ENCODE peak calls at places on chromosomes 2 and 18, in nine cellular contexts. L is gastrocnemius medialis; J is heart right ventricle; F is right lobe of liver; X is PC-9; B is effector memory CD4-positive, alpha-beta T cell; K is PC-3; Z is psoas muscle; C is sigmoid colon. O is an unnamed sample. For H3K4me1, the result is how much of the 10 kb centered on the place peaks cover.

GRCh38 chr2:27174638-27175037 is 25.8 kb downstream of the TCF23 start:
- DNase-seq in K (no peak), J (no peak), X (no peak), B (no peak), C (no peak), Z (no peak), L (no peak), F (no peak), O (no peak)

GRCh38 chr18:56235773-56236115 is 402.6 kb downstream of the TXNL1 start:
- DNase-seq in B (no peak), K (no peak), X (no peak), L (no peak), C (no peak), J (no peak), F (no peak), Z (no peak), O (no peak)

GRCh38 chr2:190340369-190340768 is 3.0 kb upstream of the INPP1 start:
- DNase-seq in J (no peak), K (peak), C (no peak), L (no peak), F (no peak), X (no peak), B (no peak), Z (no peak), O (no peak)

GRCh38 chr2:58633576-58634365 is 392.6 kb upstream of the FANCL start:
- DNase-seq in Z (no peak), X (peak), F (no peak), B (no peak), L (no peak), J (no peak), K (peak), C (no peak), O (no peak)

GRCh38 chr2:107132746-107133145 is 246.8 kb upstream of the ST6GAL2 start:
- DNase-seq in C (no peak), J (no peak), K (no peak), L (no peak), Z (no peak), X (no peak), F (no peak), B (no peak), O (no peak)

GRCh38 chr2:237309011-237309410 is 105.0 kb downstream of the COL6A3 start:
- DNase-seq in F (no peak), C (no peak), X (no peak), Z (no peak), J (no peak), K (no peak), B (no peak), L (peak), O (no peak)

GRCh38 chr2:112938904-112939303 is 27.9 kb downstream of the IL37 start:
- DNase-seq in C (no peak), L (no peak), B (peak), X (peak), F (no peak), Z (no peak), K (peak), J (no peak), O (no peak)

GRCh38 chr2:190882831-190883582 is 2.4 kb downstream of the GLS start:
- DNase-seq in K (peak), L (no peak), J (no peak), C (no peak), Z (no peak), B (no peak), F (no peak), X (no peak), O (no peak)

GRCh38 chr2:149652520-149652919 is 64.9 kb upstream of the MMADHC start:
- DNase-seq in X (no peak), Z (no peak), K (no peak), B (no peak), J (no peak), L (no peak), C (no peak), F (no peak), O (no peak)

GRCh38 chr2:145108385-145108784 is 588.5 kb upstream of the ZEB2 start:
- DNase-seq in Z (no peak), X (no peak), J (no peak), B (no peak), K (no peak), F (no peak), C (no peak), L (no peak), O (no peak)

GRCh38 chr2:162221064-162221463 is 22.2 kb downstream of the FAP start:
- DNase-seq in C (peak), Z (peak), L (peak), X (no peak), B (peak), J (peak), F (peak), K (peak), O (peak)

GRCh38 chr2:109427661-109428091 is 186.1 kb downstream of the SEPTIN10 start:
- DNase-seq in C (peak), F (no peak), B (no peak), K (no peak), J (no peak), L (no peak), Z (no peak), X (no peak), O (no peak)

GRCh38 chr18:36653141-36653869 is 175.5 kb downstream of the TPGS2 start:
- DNase-seq in K (no peak), J (no peak), C (no peak), L (no peak), B (no peak), Z (no peak), F (no peak), X (no peak), O (no peak)

DNA sequence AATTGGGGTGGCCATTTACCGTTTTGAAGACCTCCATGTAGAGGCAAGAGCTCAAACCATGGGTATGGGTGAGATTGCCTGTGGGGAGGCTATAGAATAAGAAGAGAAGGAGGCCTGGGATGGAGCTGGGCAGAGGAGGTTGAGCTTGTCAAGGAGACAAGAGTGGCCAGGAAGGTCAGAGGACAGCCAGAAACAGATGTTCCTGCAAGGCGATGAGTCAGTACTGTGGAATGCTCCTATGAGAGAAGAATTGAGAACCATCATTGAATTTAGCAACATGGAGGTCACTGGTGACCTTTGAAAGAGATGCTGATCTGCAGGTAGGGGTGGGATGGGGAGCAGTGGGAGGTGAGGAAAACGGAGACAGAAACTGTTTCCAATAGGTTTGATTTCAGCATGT is 3.5 kb downstream of the ACSL3 start:
- DNase-seq in K (peak), Z (no peak), J (peak), F (no peak), B (no peak), X (peak), L (no peak), C (no peak), O (no peak)
- H3K4me3 ChIP-seq in K (peak), Z (peak), J (no peak), F (no peak), B (no peak), X (peak), L (no peak), C (no peak), O (no peak)

DNA sequence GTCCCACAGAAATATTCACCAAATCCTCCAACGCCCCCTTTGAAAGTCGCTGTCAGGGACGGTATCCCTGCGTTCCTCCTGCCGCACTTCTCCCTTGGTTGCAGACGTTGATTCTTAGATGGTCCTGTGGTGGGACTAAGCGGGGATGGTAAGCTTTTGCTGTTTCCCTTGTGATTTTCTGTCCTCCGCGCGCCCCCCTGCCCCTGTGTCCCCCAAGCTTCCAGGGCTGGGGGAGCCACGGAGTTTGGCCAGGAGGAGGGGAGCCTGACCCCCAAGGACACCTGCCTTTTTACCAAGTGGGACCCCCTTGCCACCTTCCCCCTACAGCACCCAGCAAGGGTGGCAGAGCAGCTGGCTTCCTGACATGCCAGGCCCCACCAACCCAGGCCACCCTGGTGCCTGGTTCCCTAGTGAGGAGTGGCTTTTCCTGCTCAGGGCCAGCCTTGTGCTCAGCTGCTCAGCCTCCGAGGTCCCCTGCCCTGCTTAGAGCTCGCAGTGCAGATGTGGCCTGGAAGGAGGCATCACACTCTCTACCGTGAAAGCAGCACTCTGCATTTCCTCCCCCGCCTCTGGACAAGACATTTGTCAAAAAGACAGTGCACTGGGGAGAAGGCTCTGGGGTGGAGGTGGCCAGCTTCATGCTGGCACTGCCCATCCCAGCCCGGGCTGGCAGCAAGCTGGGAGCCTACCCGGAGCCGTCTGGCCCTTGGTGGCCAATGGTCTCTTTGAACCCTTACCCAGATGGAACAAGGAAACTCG is 49.4 kb downstream of the TWIST2 start:
- DNase-seq in Z (no peak), L (no peak), J (no peak), X (no peak), B (no peak), F (peak), K (no peak), C (peak), O (no peak)
- H3K4me1 ChIP-seq in Z (under half), L (under half), J (under half), X (under half), B (under half), F (under half), K (under half), C (under half), O (under half)

DNA sequence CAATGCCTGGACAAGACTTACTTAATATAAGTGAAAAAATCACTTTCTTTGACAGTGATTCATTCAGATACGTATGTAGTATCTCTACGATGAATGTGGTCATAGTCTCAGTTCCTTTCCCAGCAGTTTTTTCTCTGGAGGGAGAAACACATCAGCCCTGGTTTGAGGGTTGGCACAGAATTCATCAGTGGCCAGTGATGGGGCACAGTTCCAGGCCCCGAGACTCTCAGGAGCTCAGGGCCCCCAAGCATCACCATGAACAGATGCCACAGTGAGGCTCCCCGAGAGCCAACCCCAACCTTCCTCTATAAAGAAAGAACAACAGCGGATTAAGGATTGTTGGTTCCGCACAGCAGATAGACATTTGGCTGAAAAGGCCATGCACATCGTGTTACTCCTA is 12.5 kb downstream of the PRKAG3 start:
- DNase-seq in F (no peak), Z (no peak), K (no peak), L (no peak), C (no peak), J (no peak), X (no peak), B (no peak), O (peak)
- H3K4me3 ChIP-seq in F (no peak), Z (no peak), K (no peak), L (no peak), C (no peak), J (no peak), X (no peak), B (no peak), O (no peak)

GRCh38 chr18:57806201-57806890 is 3.2 kb upstream of the ATP8B1 start:
- DNase-seq in Z (no peak), B (no peak), J (no peak), F (no peak), K (peak), X (no peak), C (no peak), L (no peak), O (no peak)
- H3K4me1 ChIP-seq in Z (under half), B (under half), J (under half), F (under half), K (under half), X (under half), C (under half), L (under half), O (under half)

GRCh38 chr2:47779416-47779790 is 3.5 kb upstream of the MSH6 start:
- DNase-seq in B (no peak), Z (no peak), F (no peak), C (no peak), J (no peak), X (no peak), K (no peak), L (no peak), O (no peak)

GRCh38 chr2:47785986-47786385 is 3.0 kb downstream of the MSH6 start:
- DNase-seq in Z (no peak), L (no peak), J (no peak), C (no peak), K (no peak), X (no peak), B (no peak), F (no peak), O (no peak)

GRCh38 chr2:47783491-47784330 is 766 bp downstream of the MSH6 start:
- DNase-seq in F (peak), X (peak), J (peak), K (peak), L (peak), B (peak), Z (peak), C (peak), O (peak)

GRCh38 chr2:47782557-47783490 is at the start of gene MSH6:
- DNase-seq in J (peak), Z (peak), F (peak), K (peak), B (peak), C (peak), L (peak), X (peak), O (peak)

DNA sequence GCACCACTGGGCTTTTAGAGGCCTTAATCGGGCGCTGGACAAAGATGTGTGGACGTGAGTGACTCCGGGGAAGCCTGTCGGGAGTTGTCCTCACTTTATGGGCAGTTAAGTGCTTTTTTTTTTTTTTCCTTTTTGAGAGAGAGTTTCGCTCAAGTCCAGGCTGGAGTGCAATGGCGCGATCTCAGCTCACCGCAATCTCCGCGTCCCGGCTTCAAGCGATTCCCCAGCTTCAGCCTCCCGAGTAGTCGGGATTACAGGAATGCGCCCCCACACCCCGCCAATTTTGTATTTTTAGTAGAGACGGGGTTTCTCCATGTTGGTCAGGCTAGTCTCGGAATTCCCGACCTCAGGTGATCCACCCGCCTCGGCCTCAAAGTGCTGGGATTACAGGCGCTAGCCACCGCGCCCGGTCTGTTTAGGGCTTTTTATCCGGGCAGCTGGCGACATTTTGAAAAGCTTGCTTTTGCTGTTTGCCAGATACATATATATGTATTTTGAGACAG is 1.5 kb downstream of the MSH6 start:
- DNase-seq in L (no peak), B (no peak), F (no peak), Z (no peak), C (no peak), X (peak), K (no peak), J (no peak), O (no peak)
- H3K4me3 ChIP-seq in L (peak), B (peak), F (peak), Z (peak), C (peak), X (peak), K (peak), J (peak), O (peak)

GRCh38 chr2:85887566-85888019 is 1.2 kb downstream of the ST3GAL5 start:
- DNase-seq in K (peak), Z (peak), B (peak), X (no peak), J (peak), C (peak), F (peak), L (peak), O (peak)

GRCh38 chr2:85889648-85890281 is 975 bp upstream of the ST3GAL5 start:
- DNase-seq in B (no peak), C (no peak), L (peak), Z (peak), F (peak), J (no peak), K (no peak), X (no peak), O (peak)

GRCh38 chr2:85886585-85886984 is 2.2 kb downstream of the ST3GAL5 start:
- DNase-seq in Z (peak), C (peak), K (peak), X (no peak), J (peak), L (peak), B (peak), F (no peak), O (peak)

GRCh38 chr2:85888745-85889647 is at the start of gene ST3GAL5:
- DNase-seq in L (peak), F (peak), X (peak), Z (peak), B (peak), K (peak), J (peak), C (peak), O (peak)

DNA sequence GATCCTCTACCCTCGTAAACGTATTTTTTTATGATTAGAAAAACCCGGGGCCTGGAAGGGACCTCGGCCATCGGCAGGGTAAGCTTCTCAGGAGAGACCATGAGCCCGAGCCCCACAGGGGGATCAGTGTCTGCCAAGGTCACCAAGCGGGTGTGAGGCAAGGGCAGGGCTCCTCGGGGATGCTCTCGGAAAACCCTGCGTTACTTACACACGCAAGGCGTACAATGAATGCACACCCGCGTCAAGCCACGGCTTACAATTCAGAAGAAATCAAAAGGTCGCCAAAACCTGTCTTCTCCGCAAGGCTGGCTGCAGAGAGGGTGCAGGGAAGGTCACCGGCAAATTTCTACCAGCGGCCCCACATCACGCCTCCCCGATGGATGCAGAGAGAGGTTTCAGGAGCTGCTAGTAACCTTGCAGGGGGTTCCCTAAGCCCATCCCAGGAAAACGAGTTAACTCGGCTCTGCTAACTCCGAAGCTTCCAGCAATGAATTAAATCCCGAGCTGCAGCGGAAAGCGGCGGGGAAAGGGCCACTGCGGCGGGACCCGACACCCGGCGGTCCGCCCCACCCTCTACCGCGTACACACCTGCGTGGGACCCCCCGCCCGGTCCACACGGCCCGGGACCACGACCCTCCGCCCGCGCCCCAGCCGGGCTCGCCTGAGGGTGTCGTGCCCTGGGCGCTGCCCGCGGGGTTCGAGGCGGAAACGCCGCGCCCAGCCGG is 608 bp downstream of the ST3GAL5 start:
- DNase-seq in F (peak), X (no peak), Z (peak), J (no peak), L (no peak), B (no peak), C (peak), K (no peak), O (peak)
- H3K4me1 ChIP-seq in F (under half), X (under half), Z (under half), J (half or more), L (under half), B (under half), C (under half), K (under half), O (half or more)

DNA sequence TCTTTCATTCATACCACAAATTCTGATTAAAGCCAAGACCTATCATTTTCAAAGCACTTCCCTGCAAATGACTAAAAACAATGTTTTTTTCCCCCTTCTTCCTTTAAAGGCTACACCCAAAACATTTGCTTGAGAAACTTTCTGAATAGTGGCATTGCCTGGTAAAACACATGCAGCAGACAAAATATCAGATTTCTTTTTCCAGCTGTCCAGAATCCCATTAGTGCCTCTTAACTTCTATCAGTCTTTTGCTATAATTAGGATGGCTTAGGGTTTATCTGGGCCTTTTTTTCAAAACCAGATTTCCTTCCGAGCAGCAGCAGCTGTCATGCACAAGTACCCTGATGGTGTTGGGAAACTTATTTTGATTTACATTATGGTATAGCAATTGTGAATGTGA is 50.6 kb downstream of the ALPK2 start:
- DNase-seq in F (no peak), L (no peak), C (no peak), K (no peak), B (no peak), Z (no peak), J (no peak), X (no peak), O (no peak)
- H3K4me3 ChIP-seq in F (no peak), L (no peak), C (no peak), K (no peak), B (no peak), Z (peak), J (no peak), X (no peak), O (no peak)

DNA sequence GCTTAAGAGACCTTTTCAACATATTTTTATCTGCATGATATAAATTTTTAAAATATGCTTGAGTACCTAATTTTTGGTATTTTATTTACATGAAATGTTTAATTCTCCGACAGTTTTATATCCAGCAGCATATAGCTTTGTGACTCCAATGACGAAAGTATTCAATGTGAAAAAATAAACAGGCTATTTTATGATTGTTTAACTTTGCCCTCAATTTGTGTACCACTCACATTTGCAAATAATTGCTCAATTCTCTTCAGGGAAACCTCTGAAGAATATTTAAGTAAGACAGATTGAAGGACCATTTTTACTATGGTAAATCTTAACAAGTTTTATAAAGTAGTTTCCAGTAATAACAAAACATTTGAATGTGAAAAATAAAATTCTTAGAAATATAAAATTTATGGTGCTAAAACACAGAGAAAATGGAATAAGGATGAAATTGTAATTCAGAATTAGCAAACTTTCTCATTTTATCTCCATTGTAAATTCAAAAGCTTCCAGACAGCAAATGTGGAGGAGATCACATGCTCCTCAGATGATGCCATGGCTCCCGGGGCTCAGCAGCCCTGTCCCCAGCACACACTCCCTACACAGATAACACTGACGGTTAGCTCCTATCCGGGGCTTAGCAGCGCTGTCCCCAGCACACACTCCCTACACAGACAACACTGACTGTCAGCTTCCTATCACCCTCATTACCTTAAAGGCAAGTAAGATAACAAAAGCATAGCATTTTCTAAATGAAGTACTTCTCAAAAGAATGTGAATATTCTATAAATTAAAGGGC is 39.7 kb downstream of the SH3YL1 start:
- DNase-seq in C (no peak), L (no peak), X (no peak), B (no peak), K (no peak), Z (no peak), J (no peak), F (no peak), O (no peak)
- H3K4me1 ChIP-seq in C (under half), L (under half), X (under half), B (under half), K (under half), Z (under half), J (under half), F (under half), O (under half)

GRCh38 chr2:46984642-46985476 is 69.3 kb upstream of the MCFD2 start:
- DNase-seq in X (peak), C (peak), L (peak), Z (peak), K (peak), B (no peak), F (no peak), J (peak), O (peak)
- H3K4me3 ChIP-seq in X (no peak), C (no peak), L (no peak), Z (no peak), K (no peak), B (no peak), F (no peak), J (no peak), O (peak)